ENCODE peak calls at places on chromosomes 13 and 19, in five cellular contexts. B, K, M, G and V are unnamed samples.
A peak's percentile ranks its signal among the peaks of the same experiment; 100 is the strongest.

GRCh38 chr19:52191374-52191773 is 1.5 kb downstream of the PPP2R1A start:
- DNase-seq in B (no peak), K (no peak), M (no peak), G (no peak), V (no peak)

GRCh38 chr13:98606296-98606695 is 29.4 kb upstream of the STK24 start:
- DNase-seq in B (no peak), K (no peak), M (no peak), G (peak; percentile 51), V (no peak)

GRCh38 chr13:36706755-36707154 is 32.9 kb downstream of the SERTM1 start:
- DNase-seq in B (no peak), K (no peak), M (no peak), G (no peak), V (no peak)

GRCh38 chr19:15419413-15420025 is 731 bp upstream of the AKAP8L start:
- DNase-seq in B (no peak), K (no peak), M (no peak), G (no peak), V (no peak)

GRCh38 chr19:13784731-13785452 is 10.4 kb upstream of the ZSWIM4 start:
- DNase-seq in B (peak; percentile 40), K (peak; percentile 42), M (peak; percentile 62), G (peak; percentile 29), V (peak; percentile 28)

GRCh38 chr13:36685912-36686311 is 12.1 kb downstream of the SERTM1 start:
- DNase-seq in B (no peak), K (no peak), M (no peak), G (no peak), V (no peak)

GRCh38 chr19:13610042-13610691 is 103.9 kb upstream of the CACNA1A start:
- DNase-seq in B (no peak), K (no peak), M (no peak), G (peak; percentile 72), V (no peak)

GRCh38 chr19:12687496-12688196 is at the start of gene GNG14:
- DNase-seq in B (no peak), K (no peak), M (no peak), G (peak; percentile 87), V (no peak)

GRCh38 chr13:52104624-52105023 is 24.2 kb downstream of the NEK5 start:
- DNase-seq in B (no peak), K (no peak), M (no peak), G (no peak), V (no peak)

GRCh38 chr19:50226536-50226935 is 23.1 kb downstream of the MYH14 start:
- DNase-seq in B (no peak), K (no peak), M (no peak), G (no peak), V (no peak)

GRCh38 chr19:49932731-49933131 is 3.4 kb upstream of the NUP62 start:
- DNase-seq in B (no peak), K (peak; percentile 16), M (peak; percentile 56), G (no peak), V (no peak)

GRCh38 chr13:111632906-111633305 is 312.5 kb downstream of the TEX29 start:
- DNase-seq in B (no peak), K (no peak), M (no peak), G (no peak), V (no peak)

GRCh38 chr19:7788178-7788932 is 25.3 kb downstream of the CLEC4M start:
- DNase-seq in B (no peak), K (no peak), M (no peak), G (peak; percentile 39), V (no peak)